ENCODE peak calls at places on chromosomes 4 and X, in four cellular contexts. One of them, this sample, is unnamed.

GRCh38 chr4:155820887-155821529 is 45.1 kb downstream of the ASIC5 start:
- DNase-seq in T-helper 1 cell: no peak
- DNase-seq in NCI-H1105: no peak
- DNase-seq in iris pigment epithelial cell: no peak
- DNase-seq in this sample: no peak

GRCh38 chrX:17390325-17390992 is 15.5 kb downstream of the NHS start:
- DNase-seq in T-helper 1 cell: no peak
- DNase-seq in NCI-H1105: no peak
- DNase-seq in iris pigment epithelial cell: no peak
- DNase-seq in this sample: no peak

GRCh38 chr4:129403848-129404247 is 307.9 kb downstream of the C4orf33 start:
- DNase-seq in T-helper 1 cell: no peak
- DNase-seq in NCI-H1105: no peak
- DNase-seq in iris pigment epithelial cell: no peak
- DNase-seq in this sample: no peak

GRCh38 chr4:183828125-183828524 is 77.0 kb upstream of the STOX2 start:
- DNase-seq in T-helper 1 cell: no peak
- DNase-seq in NCI-H1105: no peak
- DNase-seq in iris pigment epithelial cell: no peak
- DNase-seq in this sample: no peak

GRCh38 chr4:4762909-4763814 is 96.3 kb upstream of the MSX1 start:
- DNase-seq in T-helper 1 cell: no peak
- DNase-seq in NCI-H1105: no peak
- DNase-seq in iris pigment epithelial cell: peak
- DNase-seq in this sample: peak

GRCh38 chrX:150062292-150063137 is 124.2 kb upstream of the EOLA2 start:
- DNase-seq in T-helper 1 cell: no peak
- DNase-seq in NCI-H1105: peak
- DNase-seq in iris pigment epithelial cell: peak
- DNase-seq in this sample: peak

GRCh38 chr4:110049951-110050925 is 137.6 kb downstream of the EGF start:
- DNase-seq in T-helper 1 cell: peak
- DNase-seq in NCI-H1105: peak
- DNase-seq in iris pigment epithelial cell: peak
- DNase-seq in this sample: no peak

GRCh38 chr4:77154074-77154473 is 2.9 kb upstream of the CCNG2 start:
- DNase-seq in T-helper 1 cell: no peak
- DNase-seq in NCI-H1105: no peak
- DNase-seq in iris pigment epithelial cell: no peak
- DNase-seq in this sample: no peak

GRCh38 chrX:154411981-154412340 is 622 bp downstream of the TAFAZZIN start:
- DNase-seq in T-helper 1 cell: no peak
- DNase-seq in NCI-H1105: peak
- DNase-seq in iris pigment epithelial cell: peak
- DNase-seq in this sample: no peak

GRCh38 chr4:121316091-121316490 is 64.7 kb downstream of the QRFPR start:
- DNase-seq in T-helper 1 cell: no peak
- DNase-seq in NCI-H1105: no peak
- DNase-seq in iris pigment epithelial cell: peak
- DNase-seq in this sample: no peak

GRCh38 chr4:95129708-95130343 is 372.1 kb downstream of the BMPR1B start:
- DNase-seq in T-helper 1 cell: no peak
- DNase-seq in NCI-H1105: no peak
- DNase-seq in iris pigment epithelial cell: peak
- DNase-seq in this sample: peak

GRCh38 chr4:176443646-176444409 is 124.1 kb downstream of the SPCS3 start:
- DNase-seq in T-helper 1 cell: no peak
- DNase-seq in NCI-H1105: no peak
- DNase-seq in iris pigment epithelial cell: peak
- DNase-seq in this sample: no peak

GRCh38 chrX:10725071-10725470 is 104.7 kb upstream of the MID1 start:
- DNase-seq in T-helper 1 cell: no peak
- DNase-seq in NCI-H1105: no peak
- DNase-seq in iris pigment epithelial cell: peak
- DNase-seq in this sample: no peak

GRCh38 chrX:68432648-68433047 is 647 bp downstream of the OPHN1 start:
- DNase-seq in T-helper 1 cell: no peak
- DNase-seq in NCI-H1105: no peak
- DNase-seq in iris pigment epithelial cell: peak
- DNase-seq in this sample: no peak

GRCh38 chr4:42339935-42340406 is 57.3 kb upstream of the SHISA3 start:
- DNase-seq in T-helper 1 cell: no peak
- DNase-seq in NCI-H1105: no peak
- DNase-seq in iris pigment epithelial cell: peak
- DNase-seq in this sample: no peak

GRCh38 chr4:7160439-7160838 is 31.9 kb upstream of the SORCS2 start:
- DNase-seq in T-helper 1 cell: no peak
- DNase-seq in NCI-H1105: no peak
- DNase-seq in iris pigment epithelial cell: no peak
- DNase-seq in this sample: no peak

GRCh38 chr4:154366956-154367355 is 124.6 kb downstream of the DCHS2 start:
- DNase-seq in T-helper 1 cell: no peak
- DNase-seq in NCI-H1105: no peak
- DNase-seq in iris pigment epithelial cell: no peak
- DNase-seq in this sample: no peak